ENCODE peak calls at places on chromosomes 3 and 15, in five cellular contexts. One of them, this sample, is unnamed.

GRCh38 chr3:72539856-72540255 is 308.4 kb downstream of the SHQ1 start:
- DNase-seq in AG04450: no peak
- DNase-seq in right atrium auricular region: no peak
- DNase-seq in HFF-Myc: no peak
- DNase-seq in sigmoid colon: no peak
- DNase-seq in this sample: no peak

GRCh38 chr3:65343736-65344135 is 655.9 kb upstream of the ADAMTS9 start:
- DNase-seq in AG04450: no peak
- DNase-seq in sigmoid colon: no peak
- DNase-seq in right atrium auricular region: no peak
- DNase-seq in HFF-Myc: no peak
- DNase-seq in this sample: no peak

GRCh38 chr3:142888099-142888483 is 792 bp downstream of the PCOLCE2 start:
- DNase-seq in AG04450: no peak
- DNase-seq in right atrium auricular region: peak
- DNase-seq in HFF-Myc: no peak
- DNase-seq in sigmoid colon: no peak
- DNase-seq in this sample: peak

GRCh38 chr15:55255714-55256113 is 33.9 kb downstream of the RAB27A start:
- DNase-seq in sigmoid colon: no peak
- DNase-seq in HFF-Myc: no peak
- DNase-seq in right atrium auricular region: no peak
- DNase-seq in AG04450: no peak
- DNase-seq in this sample: no peak

GRCh38 chr3:133506215-133506901 is 67.1 kb upstream of the CDV3 start:
- DNase-seq in right atrium auricular region: no peak
- DNase-seq in sigmoid colon: no peak
- DNase-seq in AG04450: no peak
- DNase-seq in HFF-Myc: no peak
- DNase-seq in this sample: peak

GRCh38 chr3:117885046-117885445 is 1149.6 kb downstream of the IGSF11 start:
- DNase-seq in HFF-Myc: no peak
- DNase-seq in sigmoid colon: no peak
- DNase-seq in right atrium auricular region: no peak
- DNase-seq in AG04450: no peak
- DNase-seq in this sample: no peak

GRCh38 chr3:122246214-122246613 is 62.7 kb downstream of the CASR start:
- DNase-seq in HFF-Myc: no peak
- DNase-seq in sigmoid colon: no peak
- DNase-seq in right atrium auricular region: no peak
- DNase-seq in AG04450: no peak
- DNase-seq in this sample: no peak

GRCh38 chr3:71879089-71879488 is 94.1 kb upstream of the PROK2 start:
- DNase-seq in HFF-Myc: no peak
- DNase-seq in right atrium auricular region: no peak
- DNase-seq in AG04450: no peak
- DNase-seq in sigmoid colon: no peak
- DNase-seq in this sample: no peak

GRCh38 chr3:143811602-143812001 is 36.7 kb downstream of the SLC9A9 start:
- DNase-seq in right atrium auricular region: peak
- DNase-seq in AG04450: no peak
- DNase-seq in HFF-Myc: no peak
- DNase-seq in sigmoid colon: peak
- DNase-seq in this sample: no peak

GRCh38 chr3:114376091-114376490 is 82.3 kb downstream of the TIGIT start:
- DNase-seq in AG04450: no peak
- DNase-seq in HFF-Myc: no peak
- DNase-seq in right atrium auricular region: no peak
- DNase-seq in sigmoid colon: no peak
- DNase-seq in this sample: no peak

GRCh38 chr3:59605944-59606534 is 556.2 kb upstream of the CFAP20DC start:
- DNase-seq in AG04450: no peak
- DNase-seq in right atrium auricular region: no peak
- DNase-seq in HFF-Myc: no peak
- DNase-seq in sigmoid colon: no peak
- DNase-seq in this sample: no peak

GRCh38 chr3:45204136-45204535 is 22.0 kb downstream of the TMEM158 start:
- DNase-seq in sigmoid colon: no peak
- DNase-seq in HFF-Myc: peak
- DNase-seq in AG04450: peak
- DNase-seq in right atrium auricular region: no peak
- DNase-seq in this sample: no peak

GRCh38 chr3:184679056-184679502 is 32.8 kb downstream of the MAGEF1 start:
- DNase-seq in right atrium auricular region: no peak
- DNase-seq in AG04450: no peak
- DNase-seq in HFF-Myc: no peak
- DNase-seq in sigmoid colon: peak
- DNase-seq in this sample: no peak

GRCh38 chr3:157500232-157500631 is 3.0 kb downstream of the VEPH1 start:
- DNase-seq in right atrium auricular region: no peak
- DNase-seq in HFF-Myc: no peak
- DNase-seq in sigmoid colon: no peak
- DNase-seq in AG04450: no peak
- DNase-seq in this sample: no peak

GRCh38 chr3:4245671-4246070 is 57.5 kb upstream of the SETMAR start:
- DNase-seq in right atrium auricular region: no peak
- DNase-seq in sigmoid colon: no peak
- DNase-seq in AG04450: no peak
- DNase-seq in HFF-Myc: no peak
- DNase-seq in this sample: no peak

DNA sequence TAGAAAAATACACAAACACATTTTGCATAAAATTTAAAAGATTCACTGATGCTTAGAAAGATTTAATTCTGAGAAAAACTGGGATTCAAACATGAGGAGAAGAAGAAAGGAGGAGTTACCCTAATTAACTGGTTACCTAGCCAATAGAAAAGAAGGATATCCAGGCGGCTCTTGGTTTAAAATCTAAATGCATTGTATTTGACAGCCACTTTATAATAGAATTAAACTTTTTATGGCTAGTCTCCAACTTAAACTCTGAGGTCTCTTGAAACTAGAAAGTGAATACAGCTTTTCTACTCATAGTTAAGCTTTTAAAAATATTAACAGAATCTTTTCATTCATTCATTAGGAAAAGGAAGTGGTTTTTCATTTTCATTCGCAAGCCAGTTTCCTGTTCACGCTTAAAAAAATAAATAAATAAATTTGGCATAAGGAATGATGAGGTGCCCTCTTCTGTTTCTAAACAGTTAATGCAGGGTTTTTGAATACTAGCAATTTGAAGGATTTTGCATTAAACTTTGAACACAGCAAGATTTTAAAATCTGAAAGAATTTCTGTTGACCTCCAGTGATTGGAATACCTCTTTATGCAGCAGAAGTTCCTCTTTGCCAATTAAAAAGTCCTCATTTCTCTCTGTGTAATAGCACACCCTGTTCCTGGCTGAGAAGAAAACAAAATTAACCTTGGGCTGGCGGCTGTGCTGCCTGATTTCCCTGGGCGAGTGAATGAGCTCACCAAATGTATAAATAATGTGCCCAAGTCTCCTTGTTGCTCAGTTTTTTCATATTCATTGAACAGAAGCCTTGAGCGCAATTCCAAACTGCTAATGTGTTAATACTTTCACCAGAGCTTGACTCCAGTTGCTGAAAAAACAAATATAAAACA is 105.1 kb downstream of the ZMAT3 start:
- DNase-seq in HFF-Myc: peak
- DNase-seq in AG04450: no peak
- DNase-seq in right atrium auricular region: no peak
- DNase-seq in sigmoid colon: no peak
- DNase-seq in this sample: no peak
- TF ChIP-seq CTCF in HFF-Myc: peak
- TF ChIP-seq CTCF in AG04450: peak
- TF ChIP-seq CTCF in right atrium auricular region: no peak
- TF ChIP-seq CTCF in sigmoid colon: no peak
- TF ChIP-seq CTCF in this sample: peak

GRCh38 chr3:31263897-31264296 is 268.8 kb upstream of the STT3B start:
- DNase-seq in right atrium auricular region: no peak
- DNase-seq in sigmoid colon: no peak
- DNase-seq in HFF-Myc: no peak
- DNase-seq in AG04450: no peak
- DNase-seq in this sample: no peak
- TF ChIP-seq CTCF in right atrium auricular region: no peak
- TF ChIP-seq CTCF in sigmoid colon: no peak
- TF ChIP-seq CTCF in HFF-Myc: no peak
- TF ChIP-seq CTCF in AG04450: no peak
- TF ChIP-seq CTCF in this sample: no peak

GRCh38 chr3:155411500-155412223 is 118.2 kb upstream of the STRIT1 start:
- DNase-seq in HFF-Myc: no peak
- DNase-seq in right atrium auricular region: no peak
- DNase-seq in sigmoid colon: no peak
- DNase-seq in AG04450: no peak
- DNase-seq in this sample: no peak
- TF ChIP-seq CTCF in HFF-Myc: peak
- TF ChIP-seq CTCF in right atrium auricular region: no peak
- TF ChIP-seq CTCF in sigmoid colon: no peak
- TF ChIP-seq CTCF in AG04450: no peak
- TF ChIP-seq CTCF in this sample: no peak

DNA sequence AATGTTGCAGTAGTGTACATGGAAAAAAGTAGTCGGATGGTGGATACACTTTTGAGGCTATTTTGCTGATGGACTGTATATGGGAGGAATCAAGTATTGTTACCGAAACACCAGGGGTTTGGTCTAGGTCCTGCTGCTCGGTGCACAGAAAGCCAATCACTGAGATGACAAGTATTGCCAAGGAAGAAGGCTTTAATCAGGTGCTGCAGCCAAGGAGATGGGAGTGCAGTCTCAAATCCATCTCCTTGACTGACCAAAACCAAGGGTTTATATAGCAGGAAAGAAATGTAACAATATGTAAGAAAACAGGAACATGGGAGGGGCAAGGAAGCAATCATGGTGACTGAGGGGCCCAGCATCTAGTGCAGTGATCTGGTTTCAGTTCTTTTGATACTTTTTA is 2.8 kb upstream of the ACVR2B start:
- DNase-seq in right atrium auricular region: no peak
- DNase-seq in AG04450: no peak
- DNase-seq in HFF-Myc: no peak
- DNase-seq in sigmoid colon: no peak
- DNase-seq in this sample: no peak
- TF ChIP-seq CTCF in right atrium auricular region: no peak
- TF ChIP-seq CTCF in AG04450: no peak
- TF ChIP-seq CTCF in HFF-Myc: no peak
- TF ChIP-seq CTCF in sigmoid colon: no peak
- TF ChIP-seq CTCF in this sample: no peak

GRCh38 chr3:49929333-49930240 is at the start of gene MON1A:
- DNase-seq in HFF-Myc: peak
- DNase-seq in right atrium auricular region: peak
- DNase-seq in AG04450: peak
- DNase-seq in sigmoid colon: peak
- DNase-seq in this sample: peak
- TF ChIP-seq CTCF in HFF-Myc: peak
- TF ChIP-seq CTCF in right atrium auricular region: no peak
- TF ChIP-seq CTCF in AG04450: peak
- TF ChIP-seq CTCF in sigmoid colon: no peak
- TF ChIP-seq CTCF in this sample: peak

GRCh38 chr3:47802734-47803477 is at the start of gene DHX30:
- DNase-seq in right atrium auricular region: peak
- DNase-seq in sigmoid colon: peak
- DNase-seq in AG04450: no peak
- DNase-seq in HFF-Myc: no peak
- DNase-seq in this sample: peak
- TF ChIP-seq CTCF in right atrium auricular region: no peak
- TF ChIP-seq CTCF in sigmoid colon: no peak
- TF ChIP-seq CTCF in AG04450: no peak
- TF ChIP-seq CTCF in HFF-Myc: no peak
- TF ChIP-seq CTCF in this sample: no peak

DNA sequence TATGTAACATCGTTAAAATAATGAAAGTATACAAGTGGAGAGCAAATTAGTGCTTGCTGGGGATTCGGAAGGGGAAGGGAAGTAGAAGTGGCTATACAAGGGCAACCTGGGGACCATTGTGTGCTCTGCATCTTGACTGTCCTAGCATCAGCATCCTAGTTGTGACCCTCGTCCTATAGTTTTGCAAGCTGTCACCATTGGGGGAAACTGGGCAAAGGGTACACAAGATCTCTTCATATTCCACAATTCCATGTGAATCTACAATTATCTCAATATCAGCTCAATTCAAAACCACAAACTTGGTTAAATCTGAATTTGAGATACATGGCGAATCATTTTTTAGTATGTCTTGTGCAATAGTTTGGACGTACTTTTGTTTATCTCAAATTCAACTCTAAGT is 30.9 kb downstream of the WNT7A start:
- DNase-seq in HFF-Myc: no peak
- DNase-seq in AG04450: no peak
- DNase-seq in right atrium auricular region: no peak
- DNase-seq in sigmoid colon: no peak
- DNase-seq in this sample: no peak
- TF ChIP-seq CTCF in HFF-Myc: no peak
- TF ChIP-seq CTCF in AG04450: no peak
- TF ChIP-seq CTCF in right atrium auricular region: no peak
- TF ChIP-seq CTCF in sigmoid colon: no peak
- TF ChIP-seq CTCF in this sample: no peak

GRCh38 chr15:23574742-23575141 is 9.3 kb downstream of the MKRN3 start:
- DNase-seq in sigmoid colon: no peak
- DNase-seq in right atrium auricular region: no peak
- DNase-seq in HFF-Myc: no peak
- DNase-seq in AG04450: no peak
- DNase-seq in this sample: no peak
- TF ChIP-seq CTCF in sigmoid colon: no peak
- TF ChIP-seq CTCF in right atrium auricular region: no peak
- TF ChIP-seq CTCF in HFF-Myc: no peak
- TF ChIP-seq CTCF in AG04450: no peak
- TF ChIP-seq CTCF in this sample: no peak

GRCh38 chr15:91885714-91886265 is 32.3 kb downstream of the SLCO3A1 start:
- DNase-seq in AG04450: no peak
- DNase-seq in sigmoid colon: no peak
- DNase-seq in HFF-Myc: no peak
- DNase-seq in right atrium auricular region: no peak
- DNase-seq in this sample: no peak
- TF ChIP-seq CTCF in AG04450: no peak
- TF ChIP-seq CTCF in sigmoid colon: no peak
- TF ChIP-seq CTCF in HFF-Myc: no peak
- TF ChIP-seq CTCF in right atrium auricular region: no peak
- TF ChIP-seq CTCF in this sample: no peak

GRCh38 chr3:55488398-55489055 is 1.4 kb upstream of the WNT5A start:
- DNase-seq in sigmoid colon: peak
- DNase-seq in right atrium auricular region: no peak
- DNase-seq in AG04450: peak
- DNase-seq in HFF-Myc: no peak
- DNase-seq in this sample: peak
- TF ChIP-seq CTCF in sigmoid colon: no peak
- TF ChIP-seq CTCF in right atrium auricular region: no peak
- TF ChIP-seq CTCF in AG04450: no peak
- TF ChIP-seq CTCF in HFF-Myc: no peak
- TF ChIP-seq CTCF in this sample: no peak